ENCODE peak calls at places on chromosomes 5 and 9, in nine cellular contexts. A is AG09309, B is GM06990, C is A549, U is GM20000, J is lower lobe of right lung, D is PC-9, Z is PC-3, F is choroid plexus epithelial cell. R is an unnamed sample.
A peak's percentile ranks its signal among the peaks of the same experiment; 100 is the strongest.

GRCh38 chr5:81787843-81788242 is 36.9 kb upstream of the SSBP2 start:
- DNase-seq in A (peak; percentile 32), B (no peak), C (peak; percentile 36), U (no peak), J (no peak), D (peak; percentile 83), Z (no peak), F (peak; percentile 85), R (no peak)

GRCh38 chr5:9782806-9783560 is 152.8 kb upstream of the TAS2R1 start:
- DNase-seq in A (peak; percentile 91), B (no peak), C (no peak), U (no peak), J (no peak), D (no peak), Z (peak; percentile 21), F (peak; percentile 77), R (no peak)

GRCh38 chr9:3939820-3940219 is 360.0 kb downstream of the GLIS3 start:
- DNase-seq in A (no peak), B (no peak), C (no peak), U (no peak), J (no peak), D (no peak), Z (peak; percentile 58), F (no peak), R (no peak)

GRCh38 chr5:148834689-148835088 is 8.3 kb downstream of the ADRB2 start:
- DNase-seq in A (no peak), B (no peak), C (no peak), U (no peak), J (no peak), D (no peak), Z (no peak), F (no peak), R (no peak)

GRCh38 chr5:149018909-149019443 is 43.9 kb downstream of the SH3TC2 start:
- DNase-seq in A (peak; percentile 47), B (no peak), C (no peak), U (no peak), J (no peak), D (no peak), Z (no peak), F (peak; percentile 66), R (no peak)

GRCh38 chr5:6827815-6828214 is 114.6 kb downstream of the TENT4A start:
- DNase-seq in A (no peak), B (no peak), C (no peak), U (peak; percentile 53), J (no peak), D (no peak), Z (no peak), F (no peak), R (no peak)

GRCh38 chr9:7237473-7238243 is 479.9 kb downstream of the KDM4C start:
- DNase-seq in A (peak; percentile 85), B (no peak), C (no peak), U (no peak), J (no peak), D (no peak), Z (no peak), F (peak; percentile 4), R (no peak)

GRCh38 chr9:19119801-19120440 is 7.4 kb downstream of the PLIN2 start:
- DNase-seq in A (no peak), B (no peak), C (no peak), U (no peak), J (no peak), D (no peak), Z (no peak), F (no peak), R (no peak)

GRCh38 chr5:154740483-154740882 is 14.7 kb upstream of the LARP1 start:
- DNase-seq in A (no peak), B (no peak), C (no peak), U (no peak), J (no peak), D (no peak), Z (no peak), F (peak; percentile 92), R (no peak)

GRCh38 chr5:68426609-68427008 is 211.1 kb downstream of the PIK3R1 start:
- DNase-seq in A (no peak), B (no peak), C (no peak), U (no peak), J (no peak), D (no peak), Z (no peak), F (no peak), R (no peak)

GRCh38 chr9:77546391-77546790 is 101.7 kb downstream of the GNA14 start:
- DNase-seq in A (no peak), B (no peak), C (no peak), U (no peak), J (no peak), D (no peak), Z (no peak), F (peak; percentile 40), R (no peak)

GRCh38 chr9:89631381-89631780 is 26.6 kb downstream of the GADD45G start:
- DNase-seq in A (no peak), B (no peak), C (no peak), U (no peak), J (no peak), D (no peak), Z (no peak), F (no peak), R (no peak)

GRCh38 chr9:100090880-100091279 is 7.9 kb downstream of the ERP44 start:
- DNase-seq in A (no peak), B (no peak), C (no peak), U (no peak), J (no peak), D (no peak), Z (no peak), F (no peak), R (no peak)

GRCh38 chr9:133148351-133149129 is 15.2 kb downstream of the GBGT1 start:
- DNase-seq in A (no peak), B (peak; percentile 70), C (no peak), U (peak; percentile 53), J (peak; percentile 81), D (no peak), Z (no peak), F (peak; percentile 38), R (no peak)

GRCh38 chr9:33162721-33163311 is 4.3 kb downstream of the B4GALT1 start:
- DNase-seq in A (peak; percentile 91), B (no peak), C (peak; percentile 89), U (no peak), J (peak; percentile 60), D (peak; percentile 83), Z (peak; percentile 46), F (peak; percentile 85), R (no peak)

GRCh38 chr5:142826741-142827492 is 56.7 kb downstream of the ARHGAP26 start:
- DNase-seq in A (no peak), B (no peak), C (peak; percentile 47), U (no peak), J (peak; percentile 59), D (peak; percentile 90), Z (peak; percentile 88), F (peak; percentile 77), R (no peak)

GRCh38 chr5:24401767-24402166 is 243.0 kb downstream of the CDH10 start:
- DNase-seq in A (no peak), B (no peak), C (peak; percentile 44), U (no peak), J (no peak), D (no peak), Z (peak; percentile 50), F (peak; percentile 50), R (no peak)

DNA sequence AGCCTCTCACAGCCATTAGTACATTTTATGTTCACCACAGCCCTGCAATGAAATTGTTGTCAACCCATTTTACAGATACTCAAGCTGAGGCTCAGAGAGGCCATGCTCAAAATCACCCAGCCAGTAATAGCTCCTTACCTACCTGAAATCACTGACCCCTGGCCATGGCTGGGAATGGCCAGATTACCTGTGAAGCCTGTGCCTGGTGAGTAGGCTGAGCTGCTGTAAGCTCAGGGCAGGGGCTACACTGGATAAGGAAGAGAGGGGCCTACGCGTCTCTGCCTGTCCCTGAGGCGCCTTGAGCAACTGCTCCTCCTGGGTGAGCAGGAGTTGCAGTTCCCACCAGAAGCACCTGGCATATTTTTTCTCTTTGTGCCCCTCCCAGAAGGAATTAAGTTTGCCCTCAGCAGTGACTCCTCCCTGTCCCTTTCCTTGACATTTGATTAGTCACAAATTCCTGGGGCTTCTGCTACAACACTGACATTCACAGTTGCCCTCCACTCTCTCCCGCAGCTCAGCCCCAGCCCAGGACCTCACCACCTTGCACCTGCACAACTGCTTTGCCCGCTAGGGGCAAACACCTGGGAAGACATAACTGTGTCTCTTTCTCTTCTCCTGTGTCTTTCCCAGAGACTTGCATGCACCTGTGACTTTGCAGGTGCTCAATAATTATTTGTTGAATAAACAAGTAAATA is 5.7 kb downstream of the CLTB start:
- DNase-seq in A (no peak), B (no peak), C (no peak), U (no peak), J (no peak), D (peak; percentile 87), Z (peak; percentile 78), F (no peak), R (no peak)
- TF ChIP-seq CTCF in A (no peak), B (no peak), C (no peak), U (no peak), J (no peak), D (peak; percentile 52), Z (peak; percentile 56), F (no peak), R (peak; percentile 6)

DNA sequence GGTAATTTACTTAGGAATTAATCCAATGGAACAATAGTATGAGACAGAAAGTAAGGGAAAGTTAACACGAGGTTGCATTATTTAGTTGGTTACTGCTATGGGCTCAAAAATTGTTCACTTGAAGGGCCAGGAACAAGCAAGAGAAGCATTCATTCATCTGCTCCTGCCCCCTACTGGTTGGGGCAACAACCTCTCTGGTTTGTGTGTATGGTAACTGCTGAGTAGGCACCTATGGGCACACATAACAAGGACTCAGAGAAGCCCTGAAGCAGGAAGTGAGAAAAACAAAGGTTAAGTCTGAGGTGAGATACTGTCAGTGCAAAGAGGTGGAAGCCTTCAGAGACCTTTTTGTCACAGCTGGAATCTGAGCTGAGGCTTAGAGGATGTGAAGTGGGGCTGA is 34.4 kb upstream of the RANBP6 start:
- DNase-seq in A (no peak), B (peak; percentile 48), C (peak; percentile 59), U (peak; percentile 39), J (no peak), D (no peak), Z (peak; percentile 55), F (peak; percentile 33), R (no peak)
- TF ChIP-seq CTCF in A (peak; percentile 33), B (peak; percentile 62), C (peak; percentile 24), U (no peak), J (peak; percentile 27), D (peak; percentile 51), Z (peak; percentile 71), F (peak; percentile 52), R (no peak)

GRCh38 chr5:140169410-140169809 is 5.6 kb upstream of the CYSTM1 start:
- DNase-seq in A (no peak), B (no peak), C (peak; percentile 33), U (no peak), J (no peak), D (no peak), Z (peak; percentile 42), F (peak; percentile 58), R (no peak)
- TF ChIP-seq CTCF in A (no peak), B (peak; percentile 27), C (no peak), U (no peak), J (no peak), D (no peak), Z (peak; percentile 46), F (peak; percentile 32), R (no peak)

DNA sequence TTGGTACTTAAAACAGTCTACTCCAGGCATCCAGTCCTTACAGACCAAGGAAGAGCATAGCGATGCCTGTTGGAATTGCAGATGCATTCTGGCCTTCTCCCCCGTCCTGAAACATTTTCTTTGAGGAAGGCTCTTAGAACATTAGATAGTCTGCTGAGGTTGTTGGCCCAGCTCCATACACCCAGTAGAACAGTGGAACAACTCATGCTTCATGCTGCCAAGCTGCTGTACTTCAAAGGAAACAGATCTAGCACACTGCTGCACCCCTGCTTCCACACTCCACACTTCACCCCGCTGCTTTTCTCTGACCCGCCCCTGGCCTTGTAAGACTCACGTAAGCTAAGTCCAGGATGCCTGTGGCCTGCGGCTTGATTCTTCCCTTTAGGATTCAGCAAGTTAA is 33.4 kb upstream of the NCS1 start:
- DNase-seq in A (peak; percentile 89), B (no peak), C (no peak), U (no peak), J (no peak), D (no peak), Z (no peak), F (peak; percentile 97), R (no peak)
- TF ChIP-seq CTCF in A (no peak), B (no peak), C (no peak), U (no peak), J (no peak), D (no peak), Z (no peak), F (no peak), R (no peak)